ENCODE peak calls at places on chromosome 21, in five cellular contexts. One of them, this sample, is unnamed.
A peak's percentile ranks its signal among the peaks of the same experiment; 100 is the strongest.

GRCh38 chr21:38817371-38818335 is 11.9 kb downstream of the ETS2 start:
- DNase-seq in HepG2: no peak
- DNase-seq in K562: no peak
- DNase-seq in H1: no peak
- DNase-seq in GM12878: no peak
- DNase-seq in this sample: no peak

GRCh38 chr21:40388046-40388445 is 458.9 kb downstream of the DSCAM start:
- DNase-seq in HepG2: no peak
- DNase-seq in K562: no peak
- DNase-seq in H1: no peak
- DNase-seq in GM12878: no peak
- DNase-seq in this sample: no peak

GRCh38 chr21:32383812-32384211 is 9.0 kb downstream of the URB1 start:
- DNase-seq in HepG2: peak; percentile 25
- DNase-seq in K562: no peak
- DNase-seq in H1: no peak
- DNase-seq in GM12878: no peak
- DNase-seq in this sample: no peak

GRCh38 chr21:28142692-28143091 is 850.0 kb downstream of the LTN1 start:
- DNase-seq in HepG2: no peak
- DNase-seq in K562: no peak
- DNase-seq in H1: no peak
- DNase-seq in GM12878: no peak
- DNase-seq in this sample: no peak

GRCh38 chr21:24302400-24302799 is 1304.9 kb downstream of the MRPL39 start:
- DNase-seq in HepG2: peak; percentile 2
- DNase-seq in K562: no peak
- DNase-seq in H1: no peak
- DNase-seq in GM12878: no peak
- DNase-seq in this sample: no peak

GRCh38 chr21:27633631-27634030 is 666.7 kb upstream of the ADAMTS5 start:
- DNase-seq in HepG2: no peak
- DNase-seq in K562: no peak
- DNase-seq in H1: no peak
- DNase-seq in GM12878: no peak
- DNase-seq in this sample: no peak

GRCh38 chr21:25054689-25055088 is 552.6 kb downstream of the MRPL39 start:
- DNase-seq in HepG2: no peak
- DNase-seq in K562: no peak
- DNase-seq in H1: no peak
- DNase-seq in GM12878: no peak
- DNase-seq in this sample: no peak

GRCh38 chr21:17491716-17492414 is 21.0 kb upstream of the CXADR start:
- DNase-seq in HepG2: no peak
- DNase-seq in K562: no peak
- DNase-seq in H1: no peak
- DNase-seq in GM12878: no peak
- DNase-seq in this sample: no peak

GRCh38 chr21:24895885-24896734 is 711.2 kb downstream of the MRPL39 start:
- DNase-seq in HepG2: no peak
- DNase-seq in K562: peak; percentile 2
- DNase-seq in H1: peak; percentile 48
- DNase-seq in GM12878: peak; percentile 49
- DNase-seq in this sample: peak; percentile 11

GRCh38 chr21:14836950-14837349 is 227.8 kb downstream of the NRIP1 start:
- DNase-seq in HepG2: no peak
- DNase-seq in K562: no peak
- DNase-seq in H1: no peak
- DNase-seq in GM12878: no peak
- DNase-seq in this sample: no peak

GRCh38 chr21:15060776-15061175 is 4.0 kb downstream of the NRIP1 start:
- DNase-seq in HepG2: no peak
- DNase-seq in K562: peak; percentile 77
- DNase-seq in H1: no peak
- DNase-seq in GM12878: no peak
- DNase-seq in this sample: no peak

GRCh38 chr21:32560896-32561295 is 24.4 kb downstream of the TCP10L start:
- DNase-seq in HepG2: no peak
- DNase-seq in K562: no peak
- DNase-seq in H1: no peak
- DNase-seq in GM12878: no peak
- DNase-seq in this sample: no peak

GRCh38 chr21:32214654-32215305 is 64.1 kb downstream of the MIS18A start:
- DNase-seq in HepG2: no peak
- DNase-seq in K562: no peak
- DNase-seq in H1: no peak
- DNase-seq in GM12878: no peak
- DNase-seq in this sample: no peak

GRCh38 chr21:39022901-39023693 is 160.2 kb downstream of the PSMG1 start:
- DNase-seq in HepG2: peak; percentile 37
- DNase-seq in K562: peak; percentile 26
- DNase-seq in H1: no peak
- DNase-seq in GM12878: no peak
- DNase-seq in this sample: no peak

GRCh38 chr21:38467911-38468310 is 30.4 kb downstream of the ERG start:
- DNase-seq in HepG2: no peak
- DNase-seq in K562: no peak
- DNase-seq in H1: no peak
- DNase-seq in GM12878: no peak
- DNase-seq in this sample: peak; percentile 38

GRCh38 chr21:27693376-27693775 is 726.5 kb upstream of the ADAMTS5 start:
- DNase-seq in HepG2: no peak
- DNase-seq in K562: no peak
- DNase-seq in H1: no peak
- DNase-seq in GM12878: no peak
- DNase-seq in this sample: no peak

GRCh38 chr21:20971296-20971921 is 26.8 kb upstream of the NCAM2 start:
- DNase-seq in HepG2: peak; percentile 18
- DNase-seq in K562: peak; percentile 59
- DNase-seq in H1: no peak
- DNase-seq in GM12878: no peak
- DNase-seq in this sample: peak; percentile 59

GRCh38 chr21:21714396-21714795 is 716.2 kb downstream of the NCAM2 start:
- DNase-seq in HepG2: no peak
- DNase-seq in K562: no peak
- DNase-seq in H1: no peak
- DNase-seq in GM12878: no peak
- DNase-seq in this sample: no peak

DNA sequence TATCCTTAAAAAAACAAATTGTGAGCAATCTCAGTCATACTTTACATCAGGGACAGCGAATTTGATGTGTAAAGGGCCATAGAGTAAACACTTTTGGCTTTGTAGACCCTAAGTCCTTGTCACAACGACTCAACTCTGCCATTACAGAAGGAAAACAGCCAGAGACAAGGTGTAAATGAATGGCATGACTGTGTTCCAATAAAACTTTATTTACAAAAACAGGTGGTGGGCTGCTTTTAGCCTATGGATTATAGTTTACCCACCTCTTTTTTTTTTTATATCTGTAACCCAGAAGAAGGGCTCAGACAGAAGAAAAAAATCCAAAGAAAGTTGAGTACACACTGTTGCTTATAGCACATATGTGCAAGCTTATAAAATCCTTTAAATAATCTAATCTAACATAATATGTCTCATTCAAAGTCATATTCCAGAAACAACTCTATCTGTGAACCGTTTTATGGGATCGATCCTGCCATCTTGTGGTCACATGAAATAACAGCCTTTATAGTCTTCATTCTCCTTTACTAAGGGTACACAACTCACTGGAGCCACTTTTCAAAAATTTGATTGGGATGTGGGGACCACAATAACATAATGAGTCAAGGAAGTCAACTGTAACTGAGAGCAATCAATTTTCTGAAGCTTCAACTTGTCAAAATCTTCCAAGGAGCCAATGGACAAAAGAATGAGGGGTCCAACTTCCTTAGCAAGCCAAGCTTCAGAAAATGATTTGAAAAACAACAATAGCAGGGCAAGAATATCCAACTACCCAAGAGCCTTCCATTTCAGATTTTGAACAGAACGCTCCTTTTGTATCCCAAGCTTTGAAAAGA is 142.2 kb upstream of the KRTAP19-8 start:
- DNase-seq in HepG2: peak; percentile 13
- DNase-seq in K562: peak; percentile 53
- DNase-seq in H1: no peak
- DNase-seq in GM12878: no peak
- DNase-seq in this sample: no peak
- TF ChIP-seq ATF2 in HepG2: no peak
- TF ChIP-seq ATF2 in K562: no peak
- TF ChIP-seq ATF2 in H1: no peak
- TF ChIP-seq ATF2 in GM12878: no peak
- TF ChIP-seq ATF2 in this sample: no peak

GRCh38 chr21:41783476-41784150 is 16.8 kb upstream of the RIPK4 start:
- DNase-seq in HepG2: no peak
- DNase-seq in K562: peak; percentile 80
- DNase-seq in H1: no peak
- DNase-seq in GM12878: no peak
- DNase-seq in this sample: no peak
- TF ChIP-seq ATF2 in HepG2: no peak
- TF ChIP-seq ATF2 in K562: no peak
- TF ChIP-seq ATF2 in H1: no peak
- TF ChIP-seq ATF2 in GM12878: no peak
- TF ChIP-seq ATF2 in this sample: no peak

GRCh38 chr21:16211339-16212303 is 481.8 kb downstream of the USP25 start:
- DNase-seq in HepG2: no peak
- DNase-seq in K562: no peak
- DNase-seq in H1: no peak
- DNase-seq in GM12878: no peak
- DNase-seq in this sample: no peak
- TF ChIP-seq ATF2 in HepG2: no peak
- TF ChIP-seq ATF2 in K562: no peak
- TF ChIP-seq ATF2 in H1: no peak
- TF ChIP-seq ATF2 in GM12878: no peak
- TF ChIP-seq ATF2 in this sample: no peak

GRCh38 chr21:43192501-43193081 is 23.8 kb downstream of the CRYAA start:
- DNase-seq in HepG2: no peak
- DNase-seq in K562: no peak
- DNase-seq in H1: no peak
- DNase-seq in GM12878: no peak
- DNase-seq in this sample: peak; percentile 7

GRCh38 chr21:43189936-43190335 is 21.1 kb downstream of the CRYAA start:
- DNase-seq in HepG2: no peak
- DNase-seq in K562: no peak
- DNase-seq in H1: no peak
- DNase-seq in GM12878: no peak
- DNase-seq in this sample: peak; percentile 2

GRCh38 chr21:43191971-43192370 is 23.2 kb downstream of the CRYAA start:
- DNase-seq in HepG2: no peak
- DNase-seq in K562: no peak
- DNase-seq in H1: no peak
- DNase-seq in GM12878: no peak
- DNase-seq in this sample: no peak

GRCh38 chr21:43191521-43191920 is 22.7 kb downstream of the CRYAA start:
- DNase-seq in HepG2: no peak
- DNase-seq in K562: no peak
- DNase-seq in H1: no peak
- DNase-seq in GM12878: no peak
- DNase-seq in this sample: peak; percentile 4

GRCh38 chr21:43190544-43191340 is 21.9 kb downstream of the CRYAA start:
- DNase-seq in HepG2: no peak
- DNase-seq in K562: no peak
- DNase-seq in H1: no peak
- DNase-seq in GM12878: no peak
- DNase-seq in this sample: peak; percentile 12
- TF ChIP-seq ATF2 in HepG2: no peak
- TF ChIP-seq ATF2 in K562: no peak
- TF ChIP-seq ATF2 in H1: no peak
- TF ChIP-seq ATF2 in GM12878: no peak
- TF ChIP-seq ATF2 in this sample: no peak

DNA sequence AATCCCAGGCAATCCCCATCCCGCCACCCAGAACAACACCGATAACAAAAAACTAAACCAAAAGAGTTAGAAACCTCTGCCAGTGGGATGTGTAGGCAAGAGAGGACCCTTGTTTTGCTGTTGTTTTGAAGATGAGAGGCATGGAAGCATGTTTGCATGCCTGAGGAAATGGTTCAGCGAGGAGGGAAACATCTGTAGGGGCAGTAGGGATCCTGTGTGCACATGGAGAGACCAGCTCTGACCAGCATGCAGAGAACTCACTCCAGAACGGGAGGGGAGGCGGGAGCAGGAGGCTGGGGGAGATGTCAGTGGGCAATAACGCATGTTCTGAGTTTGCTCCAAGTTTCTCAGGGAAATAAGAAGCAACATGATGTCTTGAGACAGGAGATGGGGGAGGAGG is 5.3 kb downstream of the CLDN14 start:
- DNase-seq in HepG2: no peak
- DNase-seq in K562: no peak
- DNase-seq in H1: no peak
- DNase-seq in GM12878: no peak
- DNase-seq in this sample: no peak
- TF ChIP-seq ATF2 in HepG2: no peak
- TF ChIP-seq ATF2 in K562: no peak
- TF ChIP-seq ATF2 in H1: no peak
- TF ChIP-seq ATF2 in GM12878: no peak
- TF ChIP-seq ATF2 in this sample: no peak

DNA sequence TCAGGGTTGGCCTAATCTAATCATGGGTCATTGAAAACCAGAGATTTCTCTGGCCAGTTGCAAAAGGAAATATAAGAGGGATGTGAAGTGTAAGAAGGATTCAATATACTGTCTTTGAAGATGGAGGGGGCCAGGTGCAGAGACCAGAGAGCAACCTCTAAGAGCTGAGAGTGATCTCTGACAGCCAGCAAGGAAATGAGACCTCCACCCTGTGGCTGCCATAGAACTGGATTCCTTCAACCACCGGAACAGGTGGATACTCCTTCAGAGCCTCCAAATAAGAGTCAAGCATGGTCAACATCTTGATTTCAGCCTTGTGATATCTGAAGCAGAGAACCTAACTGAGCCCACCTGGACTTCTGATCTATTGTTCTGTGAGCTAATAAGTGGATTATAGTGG is 128.4 kb downstream of the CYYR1 start:
- DNase-seq in HepG2: no peak
- DNase-seq in K562: no peak
- DNase-seq in H1: no peak
- DNase-seq in GM12878: no peak
- DNase-seq in this sample: no peak
- TF ChIP-seq ATF2 in HepG2: no peak
- TF ChIP-seq ATF2 in K562: no peak
- TF ChIP-seq ATF2 in H1: no peak
- TF ChIP-seq ATF2 in GM12878: no peak
- TF ChIP-seq ATF2 in this sample: no peak

DNA sequence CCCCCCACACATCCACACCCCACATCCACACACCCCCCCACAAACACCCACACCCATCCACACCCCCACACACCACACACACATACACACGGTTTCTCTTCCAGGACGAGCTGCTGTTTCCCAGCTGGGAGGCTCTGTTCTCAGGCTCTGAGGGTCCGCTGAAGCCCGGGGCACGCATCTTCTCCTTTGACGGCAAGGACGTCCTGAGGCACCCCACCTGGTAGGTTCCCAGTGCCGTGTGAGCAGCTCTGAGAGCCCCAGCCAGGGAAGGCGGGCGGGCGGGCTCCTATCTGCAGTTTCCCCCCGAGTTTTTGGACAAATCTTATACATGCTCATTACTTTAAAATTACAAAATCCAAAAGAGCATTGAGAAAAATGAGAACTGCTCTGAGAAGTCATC is 31.2 kb downstream of the SLC19A1 start:
- DNase-seq in HepG2: no peak
- DNase-seq in K562: no peak
- DNase-seq in H1: no peak
- DNase-seq in GM12878: no peak
- DNase-seq in this sample: no peak
- TF ChIP-seq ATF2 in HepG2: no peak
- TF ChIP-seq ATF2 in K562: no peak
- TF ChIP-seq ATF2 in H1: no peak
- TF ChIP-seq ATF2 in GM12878: no peak
- TF ChIP-seq ATF2 in this sample: no peak

GRCh38 chr21:35207322-35207721 is 158.2 kb upstream of the RUNX1 start:
- DNase-seq in HepG2: no peak
- DNase-seq in K562: no peak
- DNase-seq in H1: no peak
- DNase-seq in GM12878: no peak
- DNase-seq in this sample: no peak
- TF ChIP-seq ATF2 in HepG2: no peak
- TF ChIP-seq ATF2 in K562: no peak
- TF ChIP-seq ATF2 in H1: no peak
- TF ChIP-seq ATF2 in GM12878: no peak
- TF ChIP-seq ATF2 in this sample: no peak